ENCODE peak calls at places on chromosome 10, in six cellular contexts. One of them, this sample, is unnamed.

GRCh38 chr10:102702742-102703141 is 11.5 kb downstream of the ARL3 start:
- DNase-seq in WTC11: no peak
- DNase-seq in K562: no peak
- DNase-seq in HepG2: no peak
- DNase-seq in H1: no peak
- DNase-seq in endothelial cell of umbilical vein: no peak
- DNase-seq in this sample: no peak

GRCh38 chr10:11448190-11448544 is 163.3 kb downstream of the USP6NL start:
- DNase-seq in WTC11: no peak
- DNase-seq in K562: no peak
- DNase-seq in HepG2: no peak
- DNase-seq in H1: no peak
- DNase-seq in endothelial cell of umbilical vein: no peak
- DNase-seq in this sample: no peak

GRCh38 chr10:67923551-67923950 is 39.1 kb downstream of the SIRT1 start:
- DNase-seq in WTC11: no peak
- DNase-seq in K562: no peak
- DNase-seq in HepG2: no peak
- DNase-seq in H1: no peak
- DNase-seq in endothelial cell of umbilical vein: no peak
- DNase-seq in this sample: no peak

GRCh38 chr10:71266918-71267442 is 52.1 kb upstream of the SLC29A3 start:
- DNase-seq in WTC11: no peak
- DNase-seq in K562: no peak
- DNase-seq in HepG2: no peak
- DNase-seq in H1: no peak
- DNase-seq in endothelial cell of umbilical vein: no peak
- DNase-seq in this sample: no peak

GRCh38 chr10:58513189-58514101 is 773 bp downstream of the BICC1 start:
- DNase-seq in WTC11: peak; percentile 41
- DNase-seq in K562: no peak
- DNase-seq in HepG2: no peak
- DNase-seq in H1: peak; percentile 68
- DNase-seq in endothelial cell of umbilical vein: peak; percentile 7
- DNase-seq in this sample: peak; percentile 69

GRCh38 chr10:102422586-102423129 is 2.0 kb downstream of the FBXL15 start:
- DNase-seq in WTC11: peak; percentile 85
- DNase-seq in K562: peak; percentile 64
- DNase-seq in HepG2: peak; percentile 75
- DNase-seq in H1: peak; percentile 89
- DNase-seq in endothelial cell of umbilical vein: peak; percentile 73
- DNase-seq in this sample: peak; percentile 85

GRCh38 chr10:22550732-22551131 is 163.6 kb downstream of the PIP4K2A start:
- DNase-seq in WTC11: peak; percentile 83
- DNase-seq in K562: peak; percentile 60
- DNase-seq in HepG2: peak; percentile 40
- DNase-seq in H1: peak; percentile 91
- DNase-seq in endothelial cell of umbilical vein: peak; percentile 44
- DNase-seq in this sample: peak; percentile 9

GRCh38 chr10:104332243-104333036 is 5.8 kb downstream of the ITPRIP start:
- DNase-seq in WTC11: no peak
- DNase-seq in K562: peak; percentile 37
- DNase-seq in HepG2: no peak
- DNase-seq in H1: no peak
- DNase-seq in endothelial cell of umbilical vein: no peak
- DNase-seq in this sample: no peak

GRCh38 chr10:598415-599170 is 90.9 kb downstream of the DIP2C start:
- DNase-seq in WTC11: no peak
- DNase-seq in K562: no peak
- DNase-seq in HepG2: no peak
- DNase-seq in H1: no peak
- DNase-seq in endothelial cell of umbilical vein: no peak
- DNase-seq in this sample: no peak

GRCh38 chr10:33279276-33279675 is 55.2 kb downstream of the NRP1 start:
- DNase-seq in WTC11: no peak
- DNase-seq in K562: no peak
- DNase-seq in HepG2: no peak
- DNase-seq in H1: no peak
- DNase-seq in endothelial cell of umbilical vein: no peak
- DNase-seq in this sample: no peak

GRCh38 chr10:22666287-22667092 is 47.9 kb downstream of the PIP4K2A start:
- DNase-seq in WTC11: no peak
- DNase-seq in K562: peak; percentile 25
- DNase-seq in HepG2: peak; percentile 18
- DNase-seq in H1: no peak
- DNase-seq in endothelial cell of umbilical vein: no peak
- DNase-seq in this sample: no peak

GRCh38 chr10:80165173-80165572 is 32.6 kb downstream of the PLAC9 start:
- DNase-seq in WTC11: no peak
- DNase-seq in K562: no peak
- DNase-seq in HepG2: no peak
- DNase-seq in H1: no peak
- DNase-seq in endothelial cell of umbilical vein: no peak
- DNase-seq in this sample: peak; percentile 20

GRCh38 chr10:516766-517165 is 172.7 kb downstream of the DIP2C start:
- DNase-seq in WTC11: no peak
- DNase-seq in K562: peak; percentile 20
- DNase-seq in HepG2: no peak
- DNase-seq in H1: no peak
- DNase-seq in endothelial cell of umbilical vein: no peak
- DNase-seq in this sample: no peak

GRCh38 chr10:95755511-95756004 is 405 bp upstream of the ENTPD1 start:
- DNase-seq in WTC11: peak; percentile 46
- DNase-seq in K562: no peak
- DNase-seq in HepG2: peak; percentile 6
- DNase-seq in H1: no peak
- DNase-seq in endothelial cell of umbilical vein: peak; percentile 55
- DNase-seq in this sample: peak; percentile 31

GRCh38 chr10:72425133-72425532 is 70.4 kb upstream of the DNAJB12 start:
- DNase-seq in WTC11: no peak
- DNase-seq in K562: no peak
- DNase-seq in HepG2: peak; percentile 18
- DNase-seq in H1: no peak
- DNase-seq in endothelial cell of umbilical vein: no peak
- DNase-seq in this sample: no peak

GRCh38 chr10:88157981-88158465 is 294.6 kb downstream of the PTEN start:
- DNase-seq in WTC11: no peak
- DNase-seq in K562: no peak
- DNase-seq in HepG2: no peak
- DNase-seq in H1: no peak
- DNase-seq in endothelial cell of umbilical vein: peak; percentile 76
- DNase-seq in this sample: peak; percentile 35

GRCh38 chr10:103739039-103739764 is 116.2 kb downstream of the SH3PXD2A start:
- DNase-seq in WTC11: no peak
- DNase-seq in K562: no peak
- DNase-seq in HepG2: no peak
- DNase-seq in H1: no peak
- DNase-seq in endothelial cell of umbilical vein: no peak
- DNase-seq in this sample: no peak

GRCh38 chr10:127498081-127498480 is 51.0 kb upstream of the NPS start:
- DNase-seq in WTC11: no peak
- DNase-seq in K562: no peak
- DNase-seq in HepG2: no peak
- DNase-seq in H1: no peak
- DNase-seq in endothelial cell of umbilical vein: no peak
- DNase-seq in this sample: no peak

GRCh38 chr10:100025528-100026070 is 15.9 kb upstream of the DNMBP start:
- DNase-seq in WTC11: no peak
- DNase-seq in K562: no peak
- DNase-seq in HepG2: no peak
- DNase-seq in H1: no peak
- DNase-seq in endothelial cell of umbilical vein: no peak
- DNase-seq in this sample: no peak

GRCh38 chr10:117723343-117723742 is 180.8 kb downstream of the EMX2 start:
- DNase-seq in WTC11: no peak
- DNase-seq in K562: no peak
- DNase-seq in HepG2: no peak
- DNase-seq in H1: peak; percentile 28
- DNase-seq in endothelial cell of umbilical vein: no peak
- DNase-seq in this sample: no peak

GRCh38 chr10:117729156-117729555 is 186.6 kb downstream of the EMX2 start:
- DNase-seq in WTC11: no peak
- DNase-seq in K562: no peak
- DNase-seq in HepG2: no peak
- DNase-seq in H1: no peak
- DNase-seq in endothelial cell of umbilical vein: no peak
- DNase-seq in this sample: no peak

DNA sequence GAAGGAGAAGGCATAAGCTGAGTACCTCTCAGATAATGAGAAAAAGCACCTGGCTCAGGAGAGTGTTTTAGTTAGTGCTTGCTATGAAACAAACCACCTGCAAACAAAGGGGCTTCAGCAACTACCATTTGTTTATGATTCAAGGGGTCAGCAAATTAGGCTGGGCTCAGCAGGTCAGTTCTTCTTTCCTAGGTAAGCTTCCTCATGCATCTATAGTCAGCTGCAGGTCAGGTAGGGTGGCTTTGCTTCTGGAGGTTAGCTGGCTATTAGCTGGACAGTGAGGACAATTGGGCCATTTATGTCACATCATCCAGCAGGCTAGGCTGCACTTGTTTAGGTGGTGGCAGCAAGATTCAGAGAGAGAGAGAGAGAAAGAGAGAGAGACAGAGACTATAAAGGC is 185.5 kb downstream of the EMX2 start:
- DNase-seq in WTC11: no peak
- DNase-seq in K562: no peak
- DNase-seq in HepG2: no peak
- DNase-seq in H1: peak; percentile 13
- DNase-seq in endothelial cell of umbilical vein: no peak
- DNase-seq in this sample: no peak
- TF ChIP-seq JUN in WTC11: no peak
- TF ChIP-seq JUN in K562: no peak
- TF ChIP-seq JUN in HepG2: no peak
- TF ChIP-seq JUN in H1: no peak
- TF ChIP-seq JUN in endothelial cell of umbilical vein: no peak
- TF ChIP-seq JUN in this sample: no peak

GRCh38 chr10:119253433-119254174 is 46.2 kb downstream of the GRK5 start:
- DNase-seq in WTC11: peak; percentile 20
- DNase-seq in K562: no peak
- DNase-seq in HepG2: peak; percentile 92
- DNase-seq in H1: no peak
- DNase-seq in endothelial cell of umbilical vein: peak; percentile 73
- DNase-seq in this sample: peak; percentile 82

GRCh38 chr10:119252051-119252465 is 44.7 kb downstream of the GRK5 start:
- DNase-seq in WTC11: no peak
- DNase-seq in K562: peak; percentile 42
- DNase-seq in HepG2: peak; percentile 75
- DNase-seq in H1: no peak
- DNase-seq in endothelial cell of umbilical vein: peak; percentile 44
- DNase-seq in this sample: no peak

GRCh38 chr10:119250641-119251314 is 43.4 kb downstream of the GRK5 start:
- DNase-seq in WTC11: no peak
- DNase-seq in K562: no peak
- DNase-seq in HepG2: no peak
- DNase-seq in H1: no peak
- DNase-seq in endothelial cell of umbilical vein: peak; percentile 90
- DNase-seq in this sample: peak; percentile 66

GRCh38 chr10:119252470-119253151 is 45.2 kb downstream of the GRK5 start:
- DNase-seq in WTC11: no peak
- DNase-seq in K562: no peak
- DNase-seq in HepG2: no peak
- DNase-seq in H1: no peak
- DNase-seq in endothelial cell of umbilical vein: no peak
- DNase-seq in this sample: no peak

DNA sequence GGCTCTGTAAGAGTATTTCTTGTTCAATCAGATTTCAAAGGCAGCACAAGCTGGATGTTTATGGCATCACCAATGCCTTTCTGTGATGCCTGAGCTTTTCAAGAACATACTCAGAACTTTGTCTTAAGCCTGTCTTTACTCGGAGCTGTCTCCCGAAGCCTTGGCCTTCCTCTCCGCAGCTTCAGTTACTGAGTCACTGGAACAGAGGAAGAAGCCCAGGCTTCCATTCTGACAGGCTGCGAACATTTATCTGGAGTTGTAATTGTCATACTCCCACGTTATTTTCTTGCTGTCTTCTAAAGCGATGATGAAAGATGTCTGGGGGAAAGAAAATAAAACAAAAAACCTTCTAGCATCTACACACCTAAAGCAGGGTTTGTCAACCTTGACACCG is 43.9 kb downstream of the GRK5 start:
- DNase-seq in WTC11: no peak
- DNase-seq in K562: peak; percentile 26
- DNase-seq in HepG2: no peak
- DNase-seq in H1: no peak
- DNase-seq in endothelial cell of umbilical vein: peak; percentile 79
- DNase-seq in this sample: no peak
- TF ChIP-seq JUN in WTC11: no peak
- TF ChIP-seq JUN in K562: no peak
- TF ChIP-seq JUN in HepG2: no peak
- TF ChIP-seq JUN in H1: no peak
- TF ChIP-seq JUN in endothelial cell of umbilical vein: no peak
- TF ChIP-seq JUN in this sample: no peak

GRCh38 chr10:12841826-12842225 is 159.7 kb downstream of the CCDC3 start:
- DNase-seq in WTC11: no peak
- DNase-seq in K562: no peak
- DNase-seq in HepG2: no peak
- DNase-seq in H1: no peak
- DNase-seq in endothelial cell of umbilical vein: no peak
- DNase-seq in this sample: no peak

GRCh38 chr10:12842310-12842709 is 159.2 kb downstream of the CCDC3 start:
- DNase-seq in WTC11: no peak
- DNase-seq in K562: no peak
- DNase-seq in HepG2: no peak
- DNase-seq in H1: no peak
- DNase-seq in endothelial cell of umbilical vein: no peak
- DNase-seq in this sample: no peak

GRCh38 chr10:12839349-12839927 is 162.1 kb downstream of the CCDC3 start:
- DNase-seq in WTC11: no peak
- DNase-seq in K562: no peak
- DNase-seq in HepG2: no peak
- DNase-seq in H1: no peak
- DNase-seq in endothelial cell of umbilical vein: no peak
- DNase-seq in this sample: no peak

GRCh38 chr10:12841426-12841825 is 160.1 kb downstream of the CCDC3 start:
- DNase-seq in WTC11: no peak
- DNase-seq in K562: no peak
- DNase-seq in HepG2: no peak
- DNase-seq in H1: no peak
- DNase-seq in endothelial cell of umbilical vein: no peak
- DNase-seq in this sample: no peak

GRCh38 chr10:12839941-12840611 is 161.4 kb downstream of the CCDC3 start:
- DNase-seq in WTC11: no peak
- DNase-seq in K562: no peak
- DNase-seq in HepG2: no peak
- DNase-seq in H1: no peak
- DNase-seq in endothelial cell of umbilical vein: no peak
- DNase-seq in this sample: no peak
- TF ChIP-seq JUN in WTC11: no peak
- TF ChIP-seq JUN in K562: no peak
- TF ChIP-seq JUN in HepG2: no peak
- TF ChIP-seq JUN in H1: no peak
- TF ChIP-seq JUN in endothelial cell of umbilical vein: no peak
- TF ChIP-seq JUN in this sample: no peak

DNA sequence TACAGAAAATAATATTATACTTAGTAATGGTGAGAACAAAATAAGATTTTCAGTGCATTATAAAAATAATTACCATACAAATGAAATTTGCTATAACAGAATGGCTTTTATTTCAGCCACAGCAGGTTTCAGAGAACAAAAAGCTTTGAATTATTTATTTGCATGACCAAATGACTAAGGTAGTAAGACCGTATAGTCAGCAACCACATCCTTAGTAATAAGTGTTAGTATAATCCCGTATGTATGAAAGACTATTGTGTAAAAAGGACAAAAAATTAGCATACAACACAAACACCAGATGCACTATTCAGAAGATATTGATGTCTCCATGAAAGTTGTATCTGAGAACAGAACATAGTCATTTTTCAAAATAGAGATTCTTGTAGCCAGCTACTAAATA is 12.2 kb downstream of the PDZD8 start:
- DNase-seq in WTC11: no peak
- DNase-seq in K562: no peak
- DNase-seq in HepG2: no peak
- DNase-seq in H1: no peak
- DNase-seq in endothelial cell of umbilical vein: no peak
- DNase-seq in this sample: no peak
- TF ChIP-seq JUN in WTC11: no peak
- TF ChIP-seq JUN in K562: no peak
- TF ChIP-seq JUN in HepG2: no peak
- TF ChIP-seq JUN in H1: no peak
- TF ChIP-seq JUN in endothelial cell of umbilical vein: no peak
- TF ChIP-seq JUN in this sample: no peak

This sample was measured in A549.